ENCODE peak calls at places on chromosomes 13 and 19, in five cellular contexts. One of them, this sample, is unnamed.

GRCh38 chr13:51322826-51323225 is 16.7 kb upstream of the SERPINE3 start:
- DNase-seq in dermis blood vessel endothelial cell: no peak
- DNase-seq in amygdala: no peak
- DNase-seq in HEK293T: no peak
- DNase-seq in T-helper 9 cell: no peak
- DNase-seq in this sample: no peak

GRCh38 chr13:101149735-101150380 is 266.4 kb downstream of the NALCN start:
- DNase-seq in HEK293T: peak
- DNase-seq in T-helper 9 cell: no peak
- DNase-seq in dermis blood vessel endothelial cell: peak
- DNase-seq in amygdala: no peak
- DNase-seq in this sample: no peak

GRCh38 chr19:3304871-3305423 is 61.4 kb upstream of the NFIC start:
- DNase-seq in HEK293T: peak
- DNase-seq in dermis blood vessel endothelial cell: peak
- DNase-seq in T-helper 9 cell: peak
- DNase-seq in amygdala: peak
- DNase-seq in this sample: peak

GRCh38 chr19:5355076-5355475 is 14.5 kb upstream of the PTPRS start:
- DNase-seq in dermis blood vessel endothelial cell: no peak
- DNase-seq in HEK293T: no peak
- DNase-seq in amygdala: no peak
- DNase-seq in T-helper 9 cell: no peak
- DNase-seq in this sample: no peak

GRCh38 chr19:16454519-16454918 is 17.3 kb downstream of the EPS15L1 start:
- DNase-seq in amygdala: no peak
- DNase-seq in dermis blood vessel endothelial cell: no peak
- DNase-seq in HEK293T: no peak
- DNase-seq in T-helper 9 cell: no peak
- DNase-seq in this sample: no peak

GRCh38 chr13:100951031-100951430 is 276.4 kb upstream of the TMTC4 start:
- DNase-seq in dermis blood vessel endothelial cell: no peak
- DNase-seq in amygdala: no peak
- DNase-seq in T-helper 9 cell: no peak
- DNase-seq in HEK293T: no peak
- DNase-seq in this sample: no peak

GRCh38 chr13:110305949-110306339 is 1.0 kb downstream of the COL4A1 start:
- DNase-seq in amygdala: no peak
- DNase-seq in dermis blood vessel endothelial cell: peak
- DNase-seq in HEK293T: no peak
- DNase-seq in T-helper 9 cell: no peak
- DNase-seq in this sample: peak

GRCh38 chr19:5293607-5294089 is 47.0 kb downstream of the PTPRS start:
- DNase-seq in HEK293T: peak
- DNase-seq in amygdala: no peak
- DNase-seq in T-helper 9 cell: no peak
- DNase-seq in dermis blood vessel endothelial cell: no peak
- DNase-seq in this sample: no peak

GRCh38 chr19:47229674-47230121 is 1.3 kb downstream of the BBC3 start:
- DNase-seq in T-helper 9 cell: no peak
- DNase-seq in HEK293T: no peak
- DNase-seq in dermis blood vessel endothelial cell: peak
- DNase-seq in amygdala: no peak
- DNase-seq in this sample: peak

GRCh38 chr19:33865306-33865705 is 68.6 kb downstream of the KCTD15 start:
- DNase-seq in T-helper 9 cell: no peak
- DNase-seq in HEK293T: no peak
- DNase-seq in amygdala: no peak
- DNase-seq in dermis blood vessel endothelial cell: no peak
- DNase-seq in this sample: no peak

GRCh38 chr13:76820759-76821158 is 65.4 kb downstream of the KCTD12 start:
- DNase-seq in HEK293T: no peak
- DNase-seq in T-helper 9 cell: no peak
- DNase-seq in dermis blood vessel endothelial cell: peak
- DNase-seq in amygdala: no peak
- DNase-seq in this sample: no peak

GRCh38 chr19:32372726-32373613 is 27.6 kb downstream of the ZNF507 start:
- DNase-seq in HEK293T: no peak
- DNase-seq in dermis blood vessel endothelial cell: no peak
- DNase-seq in T-helper 9 cell: no peak
- DNase-seq in amygdala: no peak
- DNase-seq in this sample: no peak

GRCh38 chr13:45046445-45046844 is 57.1 kb downstream of the GPALPP1 start:
- DNase-seq in T-helper 9 cell: no peak
- DNase-seq in dermis blood vessel endothelial cell: peak
- DNase-seq in HEK293T: no peak
- DNase-seq in amygdala: no peak
- DNase-seq in this sample: no peak

GRCh38 chr19:5652261-5652660 is 28.1 kb downstream of the MICOS13 start:
- DNase-seq in T-helper 9 cell: no peak
- DNase-seq in HEK293T: no peak
- DNase-seq in dermis blood vessel endothelial cell: no peak
- DNase-seq in amygdala: no peak
- DNase-seq in this sample: no peak

GRCh38 chr19:13537454-13537853 is 31.2 kb upstream of the CACNA1A start:
- DNase-seq in amygdala: no peak
- DNase-seq in T-helper 9 cell: no peak
- DNase-seq in dermis blood vessel endothelial cell: no peak
- DNase-seq in HEK293T: no peak
- DNase-seq in this sample: no peak

GRCh38 chr13:93004919-93005318 is 221.7 kb upstream of the GPC6 start:
- DNase-seq in T-helper 9 cell: no peak
- DNase-seq in HEK293T: no peak
- DNase-seq in dermis blood vessel endothelial cell: no peak
- DNase-seq in amygdala: no peak
- DNase-seq in this sample: no peak

GRCh38 chr19:10292206-10292788 is 2.5 kb downstream of the ICAM5 start:
- DNase-seq in HEK293T: peak
- DNase-seq in dermis blood vessel endothelial cell: peak
- DNase-seq in amygdala: peak
- DNase-seq in T-helper 9 cell: peak
- DNase-seq in this sample: peak

GRCh38 chr19:6271721-6272410 is 7.9 kb downstream of the MLLT1 start:
- DNase-seq in dermis blood vessel endothelial cell: peak
- DNase-seq in HEK293T: peak
- DNase-seq in amygdala: no peak
- DNase-seq in T-helper 9 cell: no peak
- DNase-seq in this sample: no peak

GRCh38 chr19:56839665-56840451 is 668 bp downstream of the PEG3 start:
- DNase-seq in T-helper 9 cell: no peak
- DNase-seq in amygdala: peak
- DNase-seq in HEK293T: no peak
- DNase-seq in dermis blood vessel endothelial cell: peak
- DNase-seq in this sample: no peak

GRCh38 chr13:42994878-42995277 is 2.8 kb upstream of the EPSTI1 start:
- DNase-seq in T-helper 9 cell: no peak
- DNase-seq in HEK293T: no peak
- DNase-seq in dermis blood vessel endothelial cell: no peak
- DNase-seq in amygdala: no peak
- DNase-seq in this sample: no peak

GRCh38 chr19:3697094-3697493 is 3.2 kb downstream of the PIP5K1C start:
- DNase-seq in T-helper 9 cell: no peak
- DNase-seq in HEK293T: no peak
- DNase-seq in dermis blood vessel endothelial cell: no peak
- DNase-seq in amygdala: no peak
- DNase-seq in this sample: no peak

GRCh38 chr13:96020155-96020575 is 33.0 kb downstream of the UGGT2 start:
- DNase-seq in HEK293T: peak
- DNase-seq in amygdala: no peak
- DNase-seq in T-helper 9 cell: no peak
- DNase-seq in dermis blood vessel endothelial cell: peak
- DNase-seq in this sample: peak

GRCh38 chr13:98307744-98308524 is 130.9 kb upstream of the RNF113B start:
- DNase-seq in T-helper 9 cell: no peak
- DNase-seq in dermis blood vessel endothelial cell: peak
- DNase-seq in amygdala: no peak
- DNase-seq in HEK293T: no peak
- DNase-seq in this sample: no peak

GRCh38 chr19:32415246-32415645 is 9.7 kb downstream of the DPY19L3 start:
- DNase-seq in amygdala: no peak
- DNase-seq in dermis blood vessel endothelial cell: no peak
- DNase-seq in HEK293T: no peak
- DNase-seq in T-helper 9 cell: no peak
- DNase-seq in this sample: no peak

GRCh38 chr19:34282611-34283519 is 28.5 kb downstream of the GARRE1 start:
- DNase-seq in T-helper 9 cell: no peak
- DNase-seq in dermis blood vessel endothelial cell: peak
- DNase-seq in HEK293T: no peak
- DNase-seq in amygdala: no peak
- DNase-seq in this sample: no peak

GRCh38 chr13:40064723-40065122 is 409.3 kb downstream of the COG6 start:
- DNase-seq in T-helper 9 cell: no peak
- DNase-seq in HEK293T: no peak
- DNase-seq in dermis blood vessel endothelial cell: peak
- DNase-seq in amygdala: no peak
- DNase-seq in this sample: no peak